ENCODE peak calls at places on chromosomes 12 and 14, in six cellular contexts. One of them, this sample, is unnamed.

GRCh38 chr12:115506822-115507629 is 770.5 kb downstream of the MED13L start:
- DNase-seq in fibroblast of mammary gland: peak
- DNase-seq in CD4-positive, alpha-beta T cell: no peak
- DNase-seq in GM13977: no peak
- DNase-seq in choroid plexus epithelial cell: no peak
- DNase-seq in fibroblast of lung: no peak
- DNase-seq in this sample: no peak

GRCh38 chr12:130948136-130948535 is 5.6 kb upstream of the ADGRD1 start:
- DNase-seq in CD4-positive, alpha-beta T cell: no peak
- DNase-seq in fibroblast of lung: no peak
- DNase-seq in fibroblast of mammary gland: no peak
- DNase-seq in choroid plexus epithelial cell: no peak
- DNase-seq in GM13977: no peak
- DNase-seq in this sample: no peak

GRCh38 chr14:33573296-33573695 is 377.6 kb downstream of the EGLN3 start:
- DNase-seq in choroid plexus epithelial cell: no peak
- DNase-seq in GM13977: no peak
- DNase-seq in fibroblast of lung: no peak
- DNase-seq in CD4-positive, alpha-beta T cell: no peak
- DNase-seq in fibroblast of mammary gland: no peak
- DNase-seq in this sample: no peak

GRCh38 chr12:87779016-87779415 is 250.2 kb downstream of the C12orf50 start:
- DNase-seq in GM13977: no peak
- DNase-seq in fibroblast of mammary gland: no peak
- DNase-seq in fibroblast of lung: no peak
- DNase-seq in CD4-positive, alpha-beta T cell: no peak
- DNase-seq in choroid plexus epithelial cell: peak
- DNase-seq in this sample: no peak

GRCh38 chr14:98953544-98954346 is 318.3 kb downstream of the BCL11B start:
- DNase-seq in choroid plexus epithelial cell: no peak
- DNase-seq in fibroblast of lung: peak
- DNase-seq in CD4-positive, alpha-beta T cell: no peak
- DNase-seq in fibroblast of mammary gland: peak
- DNase-seq in GM13977: no peak
- DNase-seq in this sample: no peak

GRCh38 chr12:113174461-113175384 is 10.6 kb downstream of the DDX54 start:
- DNase-seq in GM13977: peak
- DNase-seq in choroid plexus epithelial cell: peak
- DNase-seq in fibroblast of mammary gland: peak
- DNase-seq in fibroblast of lung: peak
- DNase-seq in CD4-positive, alpha-beta T cell: peak
- DNase-seq in this sample: no peak

GRCh38 chr14:85402546-85403162 is 127.3 kb upstream of the FLRT2 start:
- DNase-seq in CD4-positive, alpha-beta T cell: no peak
- DNase-seq in choroid plexus epithelial cell: no peak
- DNase-seq in fibroblast of mammary gland: no peak
- DNase-seq in GM13977: no peak
- DNase-seq in fibroblast of lung: no peak
- DNase-seq in this sample: no peak

GRCh38 chr12:98799822-98800221 is 154.7 kb downstream of the APAF1 start:
- DNase-seq in fibroblast of mammary gland: no peak
- DNase-seq in choroid plexus epithelial cell: no peak
- DNase-seq in fibroblast of lung: no peak
- DNase-seq in CD4-positive, alpha-beta T cell: no peak
- DNase-seq in GM13977: no peak
- DNase-seq in this sample: no peak

GRCh38 chr14:90556666-90557450 is 160.0 kb downstream of the CALM1 start:
- DNase-seq in fibroblast of lung: no peak
- DNase-seq in fibroblast of mammary gland: no peak
- DNase-seq in choroid plexus epithelial cell: no peak
- DNase-seq in GM13977: no peak
- DNase-seq in CD4-positive, alpha-beta T cell: no peak
- DNase-seq in this sample: no peak

GRCh38 chr12:132178314-132178713 is 34.1 kb downstream of the NOC4L start:
- DNase-seq in GM13977: no peak
- DNase-seq in choroid plexus epithelial cell: no peak
- DNase-seq in fibroblast of lung: no peak
- DNase-seq in fibroblast of mammary gland: no peak
- DNase-seq in CD4-positive, alpha-beta T cell: no peak
- DNase-seq in this sample: no peak

GRCh38 chr14:90578283-90578985 is 181.6 kb downstream of the CALM1 start:
- DNase-seq in GM13977: no peak
- DNase-seq in fibroblast of mammary gland: no peak
- DNase-seq in fibroblast of lung: no peak
- DNase-seq in CD4-positive, alpha-beta T cell: no peak
- DNase-seq in choroid plexus epithelial cell: no peak
- DNase-seq in this sample: no peak

GRCh38 chr14:24429395-24430142 is at the start of the genes CBLN3 and KHNYN:
- DNase-seq in CD4-positive, alpha-beta T cell: peak
- DNase-seq in GM13977: peak
- DNase-seq in fibroblast of mammary gland: peak
- DNase-seq in fibroblast of lung: peak
- DNase-seq in choroid plexus epithelial cell: peak
- DNase-seq in this sample: peak

GRCh38 chr12:107903377-107904061 is 129.0 kb downstream of the ASCL4 start:
- DNase-seq in fibroblast of lung: no peak
- DNase-seq in GM13977: peak
- DNase-seq in CD4-positive, alpha-beta T cell: no peak
- DNase-seq in choroid plexus epithelial cell: no peak
- DNase-seq in fibroblast of mammary gland: no peak
- DNase-seq in this sample: peak

GRCh38 chr12:124568431-124569374 is 1.3 kb upstream of the NCOR2 start:
- DNase-seq in CD4-positive, alpha-beta T cell: no peak
- DNase-seq in choroid plexus epithelial cell: peak
- DNase-seq in fibroblast of mammary gland: peak
- DNase-seq in GM13977: peak
- DNase-seq in fibroblast of lung: peak
- DNase-seq in this sample: peak

GRCh38 chr12:127620956-127621355 is 646.0 kb upstream of the TMEM132C start:
- DNase-seq in fibroblast of lung: no peak
- DNase-seq in CD4-positive, alpha-beta T cell: no peak
- DNase-seq in fibroblast of mammary gland: no peak
- DNase-seq in GM13977: no peak
- DNase-seq in choroid plexus epithelial cell: no peak
- DNase-seq in this sample: no peak

GRCh38 chr12:89353188-89353822 is 1.0 kb upstream of the DUSP6 start:
- DNase-seq in fibroblast of mammary gland: peak
- DNase-seq in GM13977: peak
- DNase-seq in fibroblast of lung: peak
- DNase-seq in choroid plexus epithelial cell: peak
- DNase-seq in CD4-positive, alpha-beta T cell: no peak
- DNase-seq in this sample: no peak

GRCh38 chr12:109308534-109309440 is at the start of gene FOXN4:
- DNase-seq in choroid plexus epithelial cell: no peak
- DNase-seq in GM13977: peak
- DNase-seq in fibroblast of lung: no peak
- DNase-seq in fibroblast of mammary gland: no peak
- DNase-seq in CD4-positive, alpha-beta T cell: no peak
- DNase-seq in this sample: no peak

GRCh38 chr12:6697584-6698351 is 2.8 kb downstream of the PIANP start:
- DNase-seq in GM13977: peak
- DNase-seq in choroid plexus epithelial cell: peak
- DNase-seq in fibroblast of mammary gland: peak
- DNase-seq in fibroblast of lung: peak
- DNase-seq in CD4-positive, alpha-beta T cell: no peak
- DNase-seq in this sample: no peak

GRCh38 chr12:105882404-105882803 is 256.4 kb downstream of the NUAK1 start:
- DNase-seq in fibroblast of mammary gland: peak
- DNase-seq in GM13977: no peak
- DNase-seq in fibroblast of lung: no peak
- DNase-seq in CD4-positive, alpha-beta T cell: no peak
- DNase-seq in choroid plexus epithelial cell: no peak
- DNase-seq in this sample: no peak

GRCh38 chr12:101475751-101476305 is 692 bp downstream of the SPIC start:
- DNase-seq in CD4-positive, alpha-beta T cell: no peak
- DNase-seq in GM13977: no peak
- DNase-seq in choroid plexus epithelial cell: no peak
- DNase-seq in fibroblast of mammary gland: no peak
- DNase-seq in fibroblast of lung: no peak
- DNase-seq in this sample: no peak

GRCh38 chr12:111298583-111299436 is 70.1 kb downstream of the PHETA1 start:
- DNase-seq in GM13977: peak
- DNase-seq in CD4-positive, alpha-beta T cell: peak
- DNase-seq in fibroblast of mammary gland: peak
- DNase-seq in fibroblast of lung: peak
- DNase-seq in choroid plexus epithelial cell: peak
- DNase-seq in this sample: no peak

GRCh38 chr12:51653431-51653830 is 62.4 kb downstream of the SCN8A start:
- DNase-seq in fibroblast of lung: peak
- DNase-seq in GM13977: no peak
- DNase-seq in CD4-positive, alpha-beta T cell: no peak
- DNase-seq in choroid plexus epithelial cell: no peak
- DNase-seq in fibroblast of mammary gland: no peak
- DNase-seq in this sample: no peak

DNA sequence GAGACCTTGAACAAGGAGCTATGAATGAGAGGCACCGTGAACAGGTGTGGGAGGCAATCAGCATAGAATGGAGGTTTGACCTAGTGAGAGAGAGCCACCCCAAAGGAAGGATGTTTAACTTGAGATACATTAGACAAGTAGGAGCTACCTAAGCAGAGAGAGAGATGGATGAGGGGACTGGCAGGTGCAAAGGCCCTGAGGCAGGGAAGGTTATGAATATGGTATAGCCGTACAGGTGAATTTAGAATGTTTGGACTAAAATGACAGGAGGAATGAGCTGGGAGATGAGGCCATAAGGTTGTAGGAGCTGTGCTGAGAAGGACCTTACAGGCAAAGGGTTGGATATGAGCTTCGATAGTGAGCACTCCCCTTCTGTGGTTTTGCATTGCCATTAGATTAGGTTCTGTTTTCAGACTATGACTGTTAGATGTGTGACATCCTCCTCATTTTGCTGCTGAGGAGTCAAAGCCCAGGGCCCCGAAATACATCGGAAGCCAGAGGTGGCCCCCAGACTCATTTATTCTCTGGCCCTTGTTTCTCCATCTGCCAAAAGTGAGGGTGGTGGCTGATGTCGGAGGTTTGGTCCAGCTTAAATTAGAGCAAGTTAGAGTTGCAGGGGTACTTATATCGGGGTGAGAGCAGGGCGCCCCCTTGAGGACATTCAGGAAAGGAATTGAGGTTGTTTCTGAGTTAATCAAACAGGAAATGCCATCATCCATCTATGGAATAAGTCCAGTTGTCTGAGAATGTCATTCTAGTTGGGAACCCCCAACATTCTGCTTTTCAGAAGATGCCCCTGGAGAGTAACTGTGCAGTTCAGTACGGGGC is 29.4 kb downstream of the SLC24A4 start:
- DNase-seq in fibroblast of lung: peak
- DNase-seq in fibroblast of mammary gland: peak
- DNase-seq in choroid plexus epithelial cell: peak
- DNase-seq in CD4-positive, alpha-beta T cell: no peak
- DNase-seq in GM13977: peak
- DNase-seq in this sample: peak
- TF ChIP-seq CTCF in fibroblast of lung: peak
- TF ChIP-seq CTCF in fibroblast of mammary gland: peak
- TF ChIP-seq CTCF in choroid plexus epithelial cell: peak
- TF ChIP-seq CTCF in CD4-positive, alpha-beta T cell: no peak
- TF ChIP-seq CTCF in GM13977: peak
- TF ChIP-seq CTCF in this sample: peak

GRCh38 chr14:76844223-76844622 is 18.0 kb downstream of the LRRC74A start:
- DNase-seq in choroid plexus epithelial cell: peak
- DNase-seq in GM13977: no peak
- DNase-seq in fibroblast of lung: no peak
- DNase-seq in CD4-positive, alpha-beta T cell: peak
- DNase-seq in fibroblast of mammary gland: peak
- DNase-seq in this sample: no peak
- TF ChIP-seq CTCF in choroid plexus epithelial cell: peak
- TF ChIP-seq CTCF in GM13977: no peak
- TF ChIP-seq CTCF in fibroblast of lung: no peak
- TF ChIP-seq CTCF in CD4-positive, alpha-beta T cell: no peak
- TF ChIP-seq CTCF in fibroblast of mammary gland: no peak
- TF ChIP-seq CTCF in this sample: peak

DNA sequence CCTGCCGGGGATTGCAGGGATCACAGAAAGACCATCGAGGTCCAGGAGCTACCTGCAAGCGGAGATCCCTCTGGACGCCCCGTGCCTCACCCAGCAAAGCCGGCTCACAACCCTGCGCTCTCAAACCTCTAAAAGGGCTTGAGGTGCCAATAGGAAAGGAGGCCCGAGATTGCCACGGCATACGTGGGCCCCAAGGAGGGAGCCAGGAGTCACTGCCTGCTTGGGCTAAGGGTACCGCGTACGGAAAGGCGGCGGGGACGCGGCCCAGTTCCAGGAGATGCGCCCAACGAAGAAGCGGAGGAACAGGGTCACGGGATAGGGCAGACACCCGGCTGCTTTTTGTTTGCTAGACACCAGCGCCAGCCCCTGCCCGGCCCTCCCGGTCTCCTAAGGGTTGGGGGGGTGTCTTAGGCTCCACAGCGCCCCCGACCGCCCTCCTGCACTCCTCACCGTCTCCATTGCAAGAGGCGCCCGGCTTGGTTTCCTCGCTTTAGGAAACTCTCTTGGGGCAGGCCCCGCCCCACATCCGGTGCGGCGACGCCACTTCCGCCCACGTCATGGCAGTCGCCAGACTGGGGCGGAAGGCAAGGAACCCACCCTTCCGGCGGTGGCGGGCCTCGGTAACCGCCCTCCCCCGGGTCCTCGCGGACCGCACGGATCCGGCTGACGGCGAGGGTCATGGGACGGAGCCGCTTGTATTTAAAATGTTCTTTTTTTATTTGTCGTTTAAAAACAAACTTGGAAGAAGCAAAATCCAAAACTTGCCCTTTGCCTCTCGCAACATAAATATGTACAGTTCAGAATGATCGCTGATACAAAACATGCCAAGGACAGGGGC is at the start of gene PRKAG1:
- DNase-seq in CD4-positive, alpha-beta T cell: peak
- DNase-seq in choroid plexus epithelial cell: peak
- DNase-seq in fibroblast of mammary gland: peak
- DNase-seq in fibroblast of lung: peak
- DNase-seq in GM13977: peak
- DNase-seq in this sample: peak
- TF ChIP-seq CTCF in CD4-positive, alpha-beta T cell: peak
- TF ChIP-seq CTCF in choroid plexus epithelial cell: peak
- TF ChIP-seq CTCF in fibroblast of mammary gland: peak
- TF ChIP-seq CTCF in fibroblast of lung: peak
- TF ChIP-seq CTCF in GM13977: peak
- TF ChIP-seq CTCF in this sample: peak

DNA sequence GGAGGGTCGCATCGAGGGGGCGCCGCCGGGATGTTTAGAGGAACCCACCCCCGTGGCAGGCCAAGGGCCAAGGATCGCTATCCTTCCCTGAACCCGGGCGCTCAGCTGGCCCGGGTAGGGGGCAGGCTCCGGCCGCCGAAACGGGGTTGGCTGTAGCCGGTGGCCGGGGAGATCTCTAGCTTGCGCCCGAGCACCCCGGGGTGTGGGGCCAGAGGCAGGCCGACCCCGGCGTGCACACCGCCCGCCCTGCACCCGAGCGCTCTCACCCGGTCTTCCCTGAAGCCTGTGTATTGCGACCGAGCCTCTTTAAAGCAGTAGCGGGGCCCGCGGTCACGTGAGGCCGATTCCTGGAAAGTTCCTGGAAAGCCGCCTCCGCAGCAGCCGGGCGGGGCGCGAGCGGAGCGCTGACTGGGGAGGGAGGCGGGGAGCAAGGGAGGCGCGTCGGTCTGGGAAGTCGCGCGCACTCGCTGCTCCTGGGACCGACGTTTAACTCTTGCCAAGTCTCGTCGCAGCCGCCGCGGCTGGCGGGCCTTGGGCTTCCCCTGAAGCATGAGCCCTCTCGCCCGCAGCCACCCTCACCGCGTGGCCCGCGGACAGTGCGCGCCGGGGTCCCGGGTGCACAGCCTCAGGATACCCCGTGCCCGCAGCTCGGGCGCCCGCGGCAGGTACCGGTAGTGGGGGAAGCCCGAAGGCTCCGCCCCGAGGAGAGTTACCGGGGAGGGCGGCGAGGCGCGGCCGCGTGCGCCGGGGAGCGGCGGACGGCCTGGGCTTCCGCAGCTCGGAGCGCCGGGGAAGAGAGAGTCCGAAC is 1.7 kb upstream of the SOCS2 start:
- DNase-seq in GM13977: peak
- DNase-seq in fibroblast of mammary gland: peak
- DNase-seq in CD4-positive, alpha-beta T cell: peak
- DNase-seq in choroid plexus epithelial cell: peak
- DNase-seq in fibroblast of lung: peak
- DNase-seq in this sample: no peak
- TF ChIP-seq CTCF in GM13977: no peak
- TF ChIP-seq CTCF in fibroblast of mammary gland: no peak
- TF ChIP-seq CTCF in CD4-positive, alpha-beta T cell: no peak
- TF ChIP-seq CTCF in choroid plexus epithelial cell: no peak
- TF ChIP-seq CTCF in fibroblast of lung: no peak
- TF ChIP-seq CTCF in this sample: no peak

This sample was measured in GM12864.